ENCODE peak calls at places on chromosomes 6 and 20, in nine cellular contexts. U, Y, M, T, C, E, X, S and H are unnamed samples.

GRCh38 chr6:154567695-154568220 is 57.3 kb upstream of the CNKSR3 start:
- DNase-seq in T (no peak), X (no peak), C (no peak), U (no peak), E (no peak), S (no peak), Y (no peak), M (no peak), H (no peak)

GRCh38 chr20:21235713-21236445 is 67.3 kb upstream of the XRN2 start:
- DNase-seq in T (peak), E (peak), X (peak), C (peak), U (peak), M (peak), Y (peak), S (peak), H (peak)

GRCh38 chr6:1735239-1735803 is 125.6 kb downstream of the FOXC1 start:
- DNase-seq in E (no peak), X (no peak), M (no peak), Y (no peak), T (no peak), U (no peak), C (no peak), S (no peak), H (no peak)

GRCh38 chr20:57475388-57476072 is 49.4 kb downstream of the CTCFL start:
- DNase-seq in Y (no peak), E (peak), U (no peak), S (peak), M (no peak), X (no peak), T (no peak), C (no peak), H (no peak)

GRCh38 chr6:43173496-43174262 is 2.6 kb downstream of the SRF start:
- DNase-seq in U (no peak), S (no peak), T (no peak), X (no peak), E (peak), Y (no peak), C (no peak), M (no peak), H (no peak)

GRCh38 chr6:161271343-161272019 is 2.4 kb downstream of the AGPAT4 start:
- DNase-seq in T (no peak), C (no peak), S (no peak), E (no peak), Y (no peak), X (no peak), U (no peak), M (no peak), H (no peak)

GRCh38 chr20:58852559-58853271 is at the start of gene GNAS:
- DNase-seq in S (peak), T (no peak), C (peak), Y (no peak), U (peak), X (peak), M (peak), E (peak), H (no peak)

GRCh38 chr6:47000842-47001241 is 41.3 kb downstream of the ADGRF1 start:
- DNase-seq in E (no peak), S (no peak), U (no peak), M (no peak), T (no peak), C (no peak), Y (no peak), X (no peak), H (no peak)

DNA sequence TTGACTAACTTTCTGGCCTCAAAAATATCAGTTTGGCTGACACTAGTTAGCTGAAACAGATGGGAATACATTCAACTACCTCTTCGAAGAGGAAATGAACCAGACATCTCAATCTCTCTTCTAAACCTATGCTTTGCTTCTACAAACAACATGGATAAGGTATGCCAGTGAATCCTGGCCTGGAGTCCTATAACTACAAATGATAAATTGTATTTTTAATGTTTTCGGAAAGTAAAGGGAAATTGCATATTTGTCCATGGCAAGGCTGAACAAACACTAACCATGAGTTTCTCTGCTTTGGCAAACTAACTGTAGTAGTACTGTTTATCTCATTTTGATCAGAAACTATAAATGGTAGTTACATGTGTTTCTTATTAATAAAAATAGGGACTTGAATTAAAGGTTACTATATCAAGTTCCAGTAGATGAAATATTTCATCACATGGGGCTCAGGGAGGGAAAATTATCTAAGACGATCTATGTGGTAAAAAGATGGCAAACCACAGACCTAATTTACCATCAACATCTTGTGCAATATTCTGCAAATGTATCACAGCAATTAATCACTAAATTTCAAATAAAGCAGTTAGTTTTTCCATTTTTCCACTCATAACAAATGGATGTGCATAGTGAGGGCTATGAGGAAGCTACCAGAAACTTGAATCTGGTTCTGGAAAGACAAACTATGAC is 76.8 kb downstream of the COL12A1 start:
- DNase-seq in C (no peak), S (no peak), M (no peak), Y (no peak), U (no peak), E (no peak), X (peak), T (peak), H (no peak)
- TF ChIP-seq CTCF in C (no peak), S (no peak), M (no peak), Y (no peak), U (no peak), E (no peak), X (no peak), T (no peak), H (no peak)

GRCh38 chr6:106119526-106119925 is 33.4 kb downstream of the PRDM1 start:
- DNase-seq in M (no peak), T (no peak), Y (no peak), C (no peak), X (no peak), U (no peak), E (no peak), S (no peak), H (no peak)
- H3K4me3 ChIP-seq in M (no peak), T (no peak), Y (no peak), C (no peak), X (no peak), U (no peak), E (no peak), S (no peak), H (no peak)

GRCh38 chr6:134394905-134395304 is 77.0 kb upstream of the SGK1 start:
- DNase-seq in C (no peak), U (no peak), T (no peak), E (no peak), X (no peak), Y (no peak), M (no peak), S (no peak), H (no peak)
- TF ChIP-seq CTCF in C (no peak), U (no peak), T (no peak), E (no peak), X (no peak), Y (no peak), M (no peak), S (no peak), H (no peak)

GRCh38 chr20:38270869-38271608 is 10.5 kb upstream of the KIAA1755 start:
- DNase-seq in S (peak), T (peak), C (peak), U (peak), M (peak), X (peak), E (no peak), Y (no peak), H (no peak)
- H3K4me3 ChIP-seq in S (no peak), T (no peak), C (no peak), U (no peak), M (no peak), X (no peak), E (no peak), Y (no peak), H (no peak)

DNA sequence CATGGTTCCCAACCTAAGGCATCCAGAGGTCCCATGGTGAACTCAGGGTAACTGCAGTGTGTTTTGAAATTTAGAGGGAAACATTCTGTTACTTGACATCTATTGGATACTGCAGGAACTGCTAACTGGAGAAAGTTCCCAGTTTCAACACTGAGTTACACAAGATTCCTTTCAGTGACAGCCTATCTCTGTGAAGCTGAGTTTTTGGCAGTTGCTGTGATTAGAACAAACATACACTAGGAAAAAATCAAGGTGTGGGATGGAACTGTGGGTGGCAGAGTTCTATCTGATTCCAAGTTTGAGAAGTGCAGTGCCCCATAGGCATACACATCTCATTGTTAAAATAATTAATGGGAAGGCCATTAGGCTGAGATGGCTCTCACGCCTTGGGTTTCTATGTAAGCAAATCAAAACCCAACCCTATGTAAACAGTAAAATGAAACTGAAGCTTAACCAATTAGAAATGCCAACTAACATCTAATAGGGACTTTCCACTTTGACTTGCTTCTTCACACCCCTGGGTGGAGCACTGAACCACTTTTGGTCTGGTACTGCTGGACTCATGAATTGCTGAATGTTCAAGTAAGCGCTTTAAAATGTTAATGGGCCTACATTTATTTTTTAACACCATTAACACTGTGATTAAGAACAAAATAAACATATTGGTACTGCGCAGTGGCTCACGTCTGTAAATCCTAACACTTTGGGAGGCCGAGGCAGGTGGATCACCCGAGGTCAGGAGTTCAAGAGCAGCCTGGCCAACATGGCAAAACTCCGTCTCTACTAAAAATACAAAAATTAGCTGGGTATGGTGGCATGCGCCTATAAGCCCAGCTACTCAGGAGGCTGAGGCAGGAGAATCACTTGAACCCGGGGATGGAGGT is 55.2 kb upstream of the TBC1D7 start:
- DNase-seq in U (no peak), S (no peak), M (peak), Y (no peak), T (no peak), X (peak), E (no peak), C (no peak), H (peak)
- TF ChIP-seq CTCF in U (peak), S (no peak), M (peak), Y (no peak), T (peak), X (peak), E (peak), C (peak), H (peak)

GRCh38 chr6:32664354-32664753 is 2.1 kb downstream of the HLA-DQB1 start:
- DNase-seq in U (no peak), C (no peak), X (no peak), T (no peak), E (no peak), M (no peak), Y (no peak), S (no peak), H (no peak)
- H3K4me3 ChIP-seq in U (no peak), C (no peak), X (no peak), T (no peak), E (no peak), M (no peak), Y (no peak), S (no peak), H (peak)

GRCh38 chr20:36217226-36217625 is 19.1 kb upstream of the AAR2 start:
- DNase-seq in C (no peak), Y (no peak), X (no peak), S (no peak), T (no peak), M (no peak), E (no peak), U (no peak), H (no peak)
- TF ChIP-seq CTCF in C (peak), Y (no peak), X (no peak), S (no peak), T (no peak), M (no peak), E (no peak), U (no peak), H (peak)

DNA sequence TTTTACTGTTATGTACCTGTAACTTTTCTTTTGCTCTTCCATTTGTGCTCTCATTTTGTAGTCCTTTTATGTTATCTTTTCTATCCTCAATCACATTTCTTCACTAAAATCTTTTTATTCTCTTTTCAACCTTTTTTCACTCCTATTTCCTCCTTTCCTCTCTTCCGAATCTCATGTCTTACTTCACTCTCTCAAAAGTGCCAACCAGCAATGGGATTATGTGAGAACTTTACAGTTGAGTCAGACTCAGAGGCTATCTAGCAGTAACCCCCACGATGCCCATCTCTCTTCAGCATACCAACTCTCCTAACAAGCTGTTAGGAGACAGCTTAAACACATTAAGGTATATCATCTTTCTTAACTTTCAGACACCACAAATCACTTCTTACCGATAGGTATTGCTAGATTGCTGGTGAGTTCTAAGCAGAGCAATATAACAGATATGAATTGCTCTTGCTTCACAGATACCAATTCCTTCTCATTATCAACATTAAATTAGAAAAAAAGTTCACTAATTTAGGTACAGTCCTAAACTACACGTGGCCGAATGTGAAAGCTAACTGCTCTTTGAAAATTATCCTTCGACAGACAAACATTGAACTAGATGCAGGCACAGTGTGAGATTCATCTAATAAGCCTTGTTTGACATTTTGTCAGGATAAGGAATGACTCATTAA is 1.4 kb downstream of the FAM184A start:
- DNase-seq in C (no peak), S (no peak), Y (no peak), M (no peak), X (no peak), E (no peak), T (no peak), U (no peak), H (no peak)
- H3K4me3 ChIP-seq in C (no peak), S (peak), Y (no peak), M (no peak), X (no peak), E (no peak), T (no peak), U (no peak), H (no peak)

GRCh38 chr6:124524821-124525220 is 437.4 kb upstream of the RNF217 start:
- DNase-seq in U (no peak), T (no peak), C (no peak), E (no peak), Y (no peak), M (no peak), S (no peak), X (no peak), H (no peak)
- TF ChIP-seq CTCF in U (no peak), T (no peak), C (no peak), E (no peak), Y (no peak), M (no peak), S (no peak), X (no peak), H (no peak)